ENCODE peak calls at places on chromosomes 13 and 19, in four cellular contexts. Z is cardiac muscle cell; D is CD4-positive, CD25-positive, alpha-beta regulatory T cell; G is fibroblast of lung. U is an unnamed sample.

GRCh38 chr13:59452189-59452588 is 711.5 kb downstream of the DIAPH3 start:
- DNase-seq in Z (no peak), D (no peak), G (no peak), U (no peak)

GRCh38 chr19:52734340-52734892 is 428 bp downstream of the ZNF611 start:
- DNase-seq in Z (peak; percentile 9), D (no peak), G (no peak), U (peak; percentile 29)

GRCh38 chr19:46537136-46538097 is 41.8 kb upstream of the PNMA8B start:
- DNase-seq in Z (peak; percentile 62), D (peak; percentile 41), G (peak; percentile 40), U (peak; percentile 53)

GRCh38 chr19:55452381-55453325 is 8.8 kb downstream of the ISOC2 start:
- DNase-seq in Z (peak; percentile 88), D (peak; percentile 52), G (peak; percentile 65), U (peak; percentile 54)

GRCh38 chr13:76570485-76570884 is 315.7 kb downstream of the KCTD12 start:
- DNase-seq in Z (no peak), D (no peak), G (no peak), U (no peak)

GRCh38 chr19:29577662-29577963 is 28.5 kb upstream of the POP4 start:
- DNase-seq in Z (no peak), D (no peak), G (no peak), U (no peak)

GRCh38 chr19:3608750-3609322 is 2.2 kb upstream of the TBXA2R start:
- DNase-seq in Z (peak; percentile 49), D (no peak), G (no peak), U (no peak)

GRCh38 chr13:57137631-57138030 is 3.1 kb upstream of the PRR20A start:
- DNase-seq in Z (no peak), D (no peak), G (no peak), U (no peak)

GRCh38 chr13:42533336-42533591 is 40.7 kb upstream of the TNFSF11 start:
- DNase-seq in Z (no peak), D (no peak), G (no peak), U (no peak)

DNA sequence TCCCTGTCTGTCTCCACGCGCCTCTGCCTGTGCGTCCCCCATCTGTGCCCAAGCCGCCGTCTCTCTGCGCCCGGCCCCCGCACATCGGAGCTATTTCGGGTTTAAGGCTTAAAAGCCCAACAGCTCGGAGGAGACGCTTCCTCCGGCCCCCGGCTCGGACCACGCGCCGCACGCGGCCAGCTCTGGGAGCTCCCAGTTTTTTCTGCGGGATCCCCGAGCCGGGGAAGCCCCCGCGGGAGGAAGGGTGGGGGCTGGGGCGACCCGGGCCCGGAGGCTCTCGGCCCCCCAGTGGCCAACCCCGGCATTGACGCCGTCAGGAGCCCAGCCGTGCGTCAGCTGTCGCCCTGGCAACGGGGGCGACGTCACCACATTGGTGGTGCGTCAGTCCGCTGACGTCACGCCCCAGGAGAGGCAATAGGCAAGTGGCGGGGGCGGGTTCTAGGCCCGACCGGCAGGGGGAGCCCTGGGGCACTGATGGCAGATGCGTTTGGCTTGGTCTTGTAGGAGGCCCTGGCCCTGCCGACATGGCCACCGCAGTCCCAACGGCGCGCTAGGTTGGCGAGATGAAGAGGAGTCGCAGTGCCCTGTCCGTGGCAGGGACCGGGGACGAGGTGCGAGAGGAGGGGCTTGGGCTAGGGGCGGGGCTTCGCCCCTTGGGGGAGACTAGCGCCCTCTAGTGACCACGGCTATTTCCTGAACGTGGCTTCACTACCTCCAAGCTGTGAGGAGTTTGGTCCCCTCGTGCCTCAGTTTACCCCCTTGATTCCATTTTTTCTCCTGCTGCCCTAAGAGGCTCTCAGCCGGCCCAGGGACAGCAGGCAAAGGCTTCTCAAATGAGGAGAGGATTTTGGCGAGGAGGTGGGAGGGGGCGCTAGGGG is 3.7 kb upstream of the PDE4A start:
- DNase-seq in Z (peak; percentile 93), D (peak; percentile 89), G (peak; percentile 89), U (peak; percentile 88)
- H3K4me1 ChIP-seq in Z (peaks cover 19% of the 10 kb centered on the region), D (peaks cover 64% of the 10 kb centered on the region), G (peaks cover 15% of the 10 kb centered on the region), U (peaks cover 65% of the 10 kb centered on the region)

DNA sequence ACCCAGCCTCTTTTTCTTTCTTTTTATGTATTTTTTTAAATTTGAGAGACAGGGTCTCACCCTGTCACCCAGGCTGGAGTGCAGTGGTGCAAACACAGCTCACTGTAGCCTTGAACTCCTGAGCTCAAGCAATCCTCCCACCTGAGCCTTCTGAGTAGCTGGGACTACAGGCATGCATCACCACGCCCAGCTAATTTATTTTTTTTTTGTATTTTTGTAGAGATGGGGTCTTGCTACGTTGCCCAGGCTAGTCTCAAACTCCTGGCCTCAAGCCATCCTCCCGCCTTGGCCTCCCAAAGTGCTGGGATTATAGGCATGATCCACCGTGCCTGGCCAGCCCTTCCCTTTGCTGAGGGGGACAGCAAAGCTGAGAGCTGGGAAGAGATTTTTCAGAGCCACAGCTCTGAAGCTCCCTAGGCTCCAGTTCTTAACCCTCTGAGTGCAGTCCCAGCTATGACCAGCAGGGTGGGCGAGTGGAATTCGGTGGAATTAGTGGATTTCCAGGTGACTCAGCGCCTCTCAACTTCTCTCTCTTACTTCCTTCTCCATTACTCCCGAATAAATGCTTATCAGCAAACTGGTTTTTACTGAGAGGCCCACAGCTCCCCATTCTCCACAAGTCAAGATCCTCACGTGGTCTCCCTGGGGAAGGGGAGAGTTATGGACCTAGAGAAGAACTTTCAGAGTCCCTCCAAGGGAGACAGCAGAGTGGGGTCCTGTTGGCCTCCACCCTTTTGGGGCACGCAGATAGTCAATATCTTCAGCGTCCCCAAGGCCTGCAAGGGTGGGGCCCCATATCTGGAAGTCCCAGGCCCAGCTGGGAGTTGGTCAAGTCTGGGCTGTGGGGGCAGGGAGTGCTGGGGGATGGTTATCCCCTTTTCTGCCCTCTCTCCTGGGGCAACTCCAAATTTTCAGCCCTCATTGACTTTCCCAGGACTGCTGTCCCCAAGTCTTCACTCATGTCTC is 1.2 kb downstream of the BLVRB start:
- DNase-seq in Z (peak; percentile 94), D (peak; percentile 66), G (peak; percentile 87), U (peak; percentile 76)
- H3K4me3 ChIP-seq in Z (no peak overlapping the region), D (peak overlapping the region; percentile 59), G (peak overlapping the region; percentile 76), U (no peak overlapping the region)

GRCh38 chr19:30701178-30701577 is 329.0 kb downstream of the ZNF536 start:
- DNase-seq in Z (no peak), D (no peak), G (no peak), U (no peak)

GRCh38 chr19:30704716-30705115 is 332.5 kb downstream of the ZNF536 start:
- DNase-seq in Z (no peak), D (no peak), G (no peak), U (no peak)

GRCh38 chr19:30708416-30708815 is 336.2 kb downstream of the ZNF536 start:
- DNase-seq in Z (no peak), D (no peak), G (no peak), U (no peak)

GRCh38 chr19:30699871-30700280 is 327.7 kb downstream of the ZNF536 start:
- DNase-seq in Z (no peak), D (no peak), G (no peak), U (no peak)

DNA sequence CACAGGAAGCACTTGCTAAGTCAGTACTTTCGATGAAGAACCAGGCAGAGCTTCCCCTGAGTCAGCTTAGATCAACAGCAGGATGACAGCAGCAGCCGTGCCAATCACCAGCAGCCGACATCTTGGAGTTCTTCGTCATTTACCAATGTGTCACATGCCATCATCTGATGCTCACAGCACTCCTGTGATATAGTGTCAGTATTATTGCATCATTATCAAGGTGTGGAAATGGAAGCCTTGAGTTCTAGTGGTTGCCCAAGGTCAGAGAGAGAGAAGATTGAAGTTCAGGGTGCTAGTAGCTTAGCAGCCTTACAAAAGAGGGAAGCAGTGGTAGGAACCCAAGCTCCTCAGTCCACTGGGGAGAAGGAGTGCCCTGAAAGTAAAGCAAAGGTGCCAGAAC is 331.5 kb downstream of the ZNF536 start:
- DNase-seq in Z (no peak), D (peak; percentile 5), G (no peak), U (no peak)
- H3K4me1 ChIP-seq in Z (no peaks in the 10 kb centered on the region), D (no peaks in the 10 kb centered on the region), G (no peaks in the 10 kb centered on the region), U (no peaks in the 10 kb centered on the region)

GRCh38 chr19:41758846-41759245 is 3.5 kb downstream of the CEACAM6 start:
- DNase-seq in Z (no peak), D (no peak), G (no peak), U (no peak)
- H3K4me3 ChIP-seq in Z (no peak overlapping the region), D (no peak overlapping the region), G (no peak overlapping the region), U (no peak overlapping the region)